ENCODE peak calls at places on chromosome 16, in seven cellular contexts. W is fibroblast of pulmonary artery, L is AG04449, E is GM06990, N is dorsolateral prefrontal cortex, U is Peyer's patch, R is OCI-LY7. Q is an unnamed sample.
A peak's percentile ranks its signal among the peaks of the same experiment; 100 is the strongest.

GRCh38 chr16:7315813-7316212 is 16.8 kb upstream of the RBFOX1 start:
- DNase-seq in W (no peak), L (no peak), E (no peak), N (no peak), U (no peak), R (no peak), Q (no peak)

GRCh38 chr16:58299757-58300349 is 5.0 kb upstream of the PRSS54 start:
- DNase-seq in W (peak; percentile 29), L (no peak), E (no peak), N (no peak), U (no peak), R (peak; percentile 56), Q (no peak)

GRCh38 chr16:1942810-1943726 is at the start of gene MSRB1:
- DNase-seq in W (peak; percentile 98), L (peak; percentile 65), E (peak; percentile 97), N (peak; percentile 99), U (peak; percentile 100), R (peak; percentile 100), Q (peak; percentile 89)

GRCh38 chr16:62079236-62079635 is 43.0 kb upstream of the CDH8 start:
- DNase-seq in W (no peak), L (no peak), E (no peak), N (no peak), U (no peak), R (no peak), Q (no peak)

GRCh38 chr16:4345439-4346204 is 5.5 kb downstream of the PAM16 start:
- DNase-seq in W (no peak), L (no peak), E (no peak), N (no peak), U (no peak), R (no peak), Q (no peak)

GRCh38 chr16:3882531-3882930 is 2.0 kb upstream of the CREBBP start:
- DNase-seq in W (no peak), L (no peak), E (no peak), N (no peak), U (no peak), R (no peak), Q (no peak)

GRCh38 chr16:85091522-85091910 is 20.8 kb downstream of the CIBAR2 start:
- DNase-seq in W (no peak), L (no peak), E (no peak), N (no peak), U (no peak), R (no peak), Q (no peak)

GRCh38 chr16:49664221-49665215 is 191.4 kb downstream of the ZNF423 start:
- DNase-seq in W (no peak), L (no peak), E (no peak), N (no peak), U (no peak), R (no peak), Q (no peak)

GRCh38 chr16:67651039-67651438 is 6.1 kb downstream of the CARMIL2 start:
- DNase-seq in W (no peak), L (no peak), E (no peak), N (no peak), U (no peak), R (no peak), Q (no peak)

GRCh38 chr16:79757163-79757562 is 156.6 kb upstream of the MAF start:
- DNase-seq in W (no peak), L (no peak), E (no peak), N (no peak), U (no peak), R (no peak), Q (no peak)

GRCh38 chr16:35754391-35755369 is 2295.3 kb downstream of the TP53TG3F start:
- DNase-seq in W (no peak), L (no peak), E (no peak), N (no peak), U (no peak), R (no peak), Q (no peak)

GRCh38 chr16:49889725-49890397 is 33.9 kb upstream of the ZNF423 start:
- DNase-seq in W (peak; percentile 8), L (no peak), E (no peak), N (no peak), U (no peak), R (no peak), Q (no peak)

GRCh38 chr16:707062-707538 is 1.5 kb upstream of the FBXL16 start:
- DNase-seq in W (no peak), L (no peak), E (no peak), N (no peak), U (no peak), R (no peak), Q (no peak)

GRCh38 chr16:65102326-65102725 is 19.5 kb downstream of the CDH11 start:
- DNase-seq in W (no peak), L (no peak), E (no peak), N (no peak), U (no peak), R (no peak), Q (no peak)

GRCh38 chr16:8346291-8346690 is 244.0 kb downstream of the TMEM114 start:
- DNase-seq in W (peak; percentile 0), L (no peak), E (no peak), N (no peak), U (no peak), R (no peak), Q (no peak)

GRCh38 chr16:4911831-4912422 is 25.0 kb downstream of the PPL start:
- DNase-seq in W (peak; percentile 41), L (no peak), E (no peak), N (no peak), U (no peak), R (no peak), Q (no peak)

GRCh38 chr16:51402239-51402638 is 251.2 kb upstream of the SALL1 start:
- DNase-seq in W (no peak), L (no peak), E (no peak), N (no peak), U (no peak), R (no peak), Q (no peak)

GRCh38 chr16:68070811-68071546 is 14.2 kb upstream of the NFATC3 start:
- DNase-seq in W (no peak), L (no peak), E (no peak), N (no peak), U (peak; percentile 55), R (peak; percentile 85), Q (no peak)

GRCh38 chr16:8849411-8850011 is 19.3 kb downstream of the CARHSP1 start:
- DNase-seq in W (peak; percentile 80), L (no peak), E (no peak), N (peak; percentile 25), U (no peak), R (no peak), Q (no peak)

GRCh38 chr16:1261131-1261917 is 5.5 kb downstream of the TPSD1 start:
- DNase-seq in W (no peak), L (no peak), E (no peak), N (no peak), U (no peak), R (no peak), Q (no peak)

GRCh38 chr16:58001781-58002410 is 689 bp downstream of the USB1 start:
- DNase-seq in W (no peak), L (no peak), E (no peak), N (no peak), U (no peak), R (peak; percentile 19), Q (no peak)

GRCh38 chr16:6913535-6913934 is 419.1 kb upstream of the RBFOX1 start:
- DNase-seq in W (no peak), L (no peak), E (no peak), N (no peak), U (no peak), R (no peak), Q (no peak)

GRCh38 chr16:49496656-49497055 is 123.1 kb downstream of the C16orf78 start:
- DNase-seq in W (no peak), L (no peak), E (no peak), N (peak; percentile 11), U (peak; percentile 22), R (no peak), Q (no peak)

GRCh38 chr16:27405546-27406451 is 3.8 kb downstream of the IL21R start:
- DNase-seq in W (no peak), L (no peak), E (peak; percentile 82), N (no peak), U (no peak), R (peak; percentile 41), Q (no peak)

GRCh38 chr16:80993293-80993691 is 13.4 kb downstream of the CMC2 start:
- DNase-seq in W (peak; percentile 95), L (peak; percentile 87), E (no peak), N (no peak), U (no peak), R (no peak), Q (peak; percentile 80)
- H3K4me3 ChIP-seq in W (peak overlapping the region; percentile 38), L (peak overlapping the region; percentile 43), E (no peak overlapping the region), N (no peak overlapping the region), U (no peak overlapping the region), R (no peak overlapping the region), Q (peak overlapping the region; percentile 21)

GRCh38 chr16:77611386-77611785 is 110.9 kb upstream of the NUDT7 start:
- DNase-seq in W (no peak), L (no peak), E (no peak), N (no peak), U (no peak), R (no peak), Q (no peak)
- H3K4me3 ChIP-seq in W (no peak overlapping the region), L (no peak overlapping the region), E (no peak overlapping the region), N (no peak overlapping the region), U (no peak overlapping the region), R (no peak overlapping the region), Q (no peak overlapping the region)

GRCh38 chr16:88331989-88332920 is 50.5 kb upstream of the ZNF469 start:
- DNase-seq in W (peak; percentile 99), L (peak; percentile 99), E (no peak), N (no peak), U (peak; percentile 61), R (no peak), Q (peak; percentile 99)
- H3K4me3 ChIP-seq in W (no peak overlapping the region), L (no peak overlapping the region), E (no peak overlapping the region), N (no peak overlapping the region), U (no peak overlapping the region), R (no peak overlapping the region), Q (no peak overlapping the region)

GRCh38 chr16:46884513-46885293 is 541 bp downstream of the GPT2 start:
- DNase-seq in W (no peak), L (no peak), E (peak; percentile 36), N (peak; percentile 76), U (no peak), R (peak; percentile 55), Q (no peak)
- H3K4me3 ChIP-seq in W (peak overlapping the region; percentile 79), L (peak overlapping the region; percentile 94), E (peak overlapping the region; percentile 83), N (peak overlapping the region; percentile 88), U (peak overlapping the region; percentile 92), R (peak overlapping the region; percentile 95), Q (peak overlapping the region; percentile 81)

GRCh38 chr16:86833136-86833535 is 254.8 kb downstream of the FOXL1 start:
- DNase-seq in W (no peak), L (no peak), E (no peak), N (no peak), U (no peak), R (no peak), Q (no peak)
- H3K4me3 ChIP-seq in W (no peak overlapping the region), L (no peak overlapping the region), E (no peak overlapping the region), N (no peak overlapping the region), U (no peak overlapping the region), R (no peak overlapping the region), Q (no peak overlapping the region)

Q was measured in retinal pigment epithelial cell.